ENCODE peak calls at places on chromosomes 12 and 14, in five cellular contexts. B is left ventricle myocardium inferior, Y is activated B cell treated with CpG ODN at 0.5 μM for 24 hours, W is glutamatergic neuron, I is heart left ventricle. U is an unnamed sample.

GRCh38 chr12:124616394-124617343 is 49.3 kb upstream of the NCOR2 start:
- DNase-seq in Y (no peak), W (no peak), I (no peak), B (no peak), U (no peak)

GRCh38 chr12:120261951-120262851 is 3.3 kb downstream of the PXN start:
- DNase-seq in B (no peak), Y (no peak), I (no peak), W (no peak), U (peak)

GRCh38 chr14:52061380-52061779 is 7.5 kb downstream of the NID2 start:
- DNase-seq in Y (no peak), W (no peak), I (peak), B (peak), U (no peak)

GRCh38 chr14:87121716-87122115 is 871.3 kb downstream of the GALC start:
- DNase-seq in I (no peak), Y (no peak), W (no peak), B (no peak), U (no peak)

GRCh38 chr12:9669534-9669933 is at the start of gene CLEC2D:
- DNase-seq in B (no peak), Y (no peak), I (no peak), W (no peak), U (no peak)

GRCh38 chr12:42474391-42474790 is 115.2 kb downstream of the PRICKLE1 start:
- DNase-seq in W (no peak), Y (no peak), B (no peak), I (no peak), U (no peak)

GRCh38 chr12:76755829-76756379 is 8.0 kb upstream of the ZDHHC17 start:
- DNase-seq in W (no peak), Y (no peak), B (no peak), I (no peak), U (peak)

GRCh38 chr12:107079172-107080011 is 14.0 kb downstream of the CRY1 start:
- DNase-seq in W (no peak), I (no peak), Y (no peak), B (no peak), U (no peak)

GRCh38 chr12:85985996-85986395 is 111.9 kb downstream of the NTS start:
- DNase-seq in B (no peak), I (no peak), W (no peak), Y (no peak), U (no peak)

GRCh38 chr14:81341405-81342180 is 58.5 kb downstream of the STON2 start:
- DNase-seq in Y (no peak), W (no peak), I (no peak), B (no peak), U (no peak)

GRCh38 chr12:70002912-70003255 is 177.9 kb downstream of the MYRFL start:
- DNase-seq in Y (no peak), I (no peak), B (no peak), W (no peak), U (no peak)

GRCh38 chr14:68297011-68297410 is 477.4 kb downstream of the RAD51B start:
- DNase-seq in Y (no peak), W (no peak), B (no peak), I (no peak), U (no peak)

GRCh38 chr14:68295316-68295816 is 475.8 kb downstream of the RAD51B start:
- DNase-seq in W (no peak), I (peak), Y (no peak), B (peak), U (peak)

GRCh38 chr14:68293404-68293803 is 473.8 kb downstream of the RAD51B start:
- DNase-seq in Y (no peak), W (no peak), B (no peak), I (no peak), U (no peak)

GRCh38 chr14:68300608-68301007 is 481.0 kb downstream of the RAD51B start:
- DNase-seq in I (no peak), W (no peak), Y (no peak), B (no peak), U (no peak)

DNA sequence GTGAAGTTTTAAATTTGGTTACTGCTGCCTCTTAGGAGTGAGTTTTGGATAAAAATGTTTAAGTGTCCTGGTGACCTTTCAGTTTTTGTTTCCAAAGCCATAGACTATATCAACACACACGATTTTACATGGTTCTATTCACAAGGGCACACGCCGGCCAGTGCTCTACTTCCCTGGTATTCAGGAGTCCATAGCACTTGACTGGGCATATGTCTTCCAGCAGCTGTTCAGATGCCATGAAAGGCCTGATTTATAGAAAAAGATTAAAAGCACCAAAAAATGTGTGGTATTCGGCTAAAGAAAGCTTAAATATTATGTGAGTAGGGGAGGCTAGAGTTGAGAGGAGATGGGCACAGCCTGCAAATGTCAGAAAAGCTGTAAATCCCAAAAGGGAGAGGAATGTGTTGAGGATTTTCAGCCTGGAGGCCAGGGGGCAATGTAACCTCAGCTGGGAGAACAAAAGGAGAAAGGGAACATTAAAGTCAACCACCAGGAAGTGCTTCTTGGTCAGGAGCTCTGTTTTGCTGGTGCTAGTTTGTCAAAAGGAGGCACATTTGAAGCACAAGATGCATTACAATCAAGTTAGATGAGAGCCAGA is 478.4 kb downstream of the RAD51B start:
- DNase-seq in B (no peak), W (no peak), Y (no peak), I (no peak), U (peak)
- TF ChIP-seq CTCF in B (peak), W (no peak), Y (no peak), I (peak), U (peak)

GRCh38 chr14:49134940-49135339 is 451.2 kb downstream of the RPS29 start:
- DNase-seq in W (no peak), Y (no peak), I (no peak), B (no peak), U (peak)
- TF ChIP-seq CTCF in W (no peak), Y (no peak), I (no peak), B (no peak), U (peak)

DNA sequence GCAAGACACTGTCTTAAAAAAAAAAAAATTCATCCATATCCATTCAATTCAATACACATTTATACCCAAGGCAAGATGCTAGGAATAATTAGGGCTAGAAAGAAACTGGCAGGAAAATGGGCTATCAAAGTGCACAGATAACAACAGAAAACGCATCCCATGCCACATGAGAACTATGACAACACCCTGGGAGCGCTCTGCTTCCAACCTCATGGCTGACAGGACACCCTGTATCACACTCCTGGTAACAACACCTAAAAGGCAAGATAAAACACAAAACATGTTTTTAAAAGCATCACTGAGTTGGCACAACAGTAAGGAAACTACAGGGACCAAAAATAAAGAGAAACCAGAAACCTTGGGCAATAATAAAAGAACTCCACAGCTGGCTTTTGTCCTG is 54.9 kb downstream of the ZFYVE21 start:
- DNase-seq in Y (no peak), I (no peak), B (no peak), W (no peak), U (no peak)
- TF ChIP-seq CTCF in Y (no peak), I (no peak), B (no peak), W (no peak), U (no peak)

GRCh38 chr14:27318769-27319280 is 721.0 kb upstream of the NOVA1 start:
- DNase-seq in Y (no peak), I (no peak), B (no peak), W (no peak), U (no peak)

GRCh38 chr14:27315477-27315876 is 717.6 kb upstream of the NOVA1 start:
- DNase-seq in I (no peak), W (no peak), Y (no peak), B (no peak), U (no peak)

DNA sequence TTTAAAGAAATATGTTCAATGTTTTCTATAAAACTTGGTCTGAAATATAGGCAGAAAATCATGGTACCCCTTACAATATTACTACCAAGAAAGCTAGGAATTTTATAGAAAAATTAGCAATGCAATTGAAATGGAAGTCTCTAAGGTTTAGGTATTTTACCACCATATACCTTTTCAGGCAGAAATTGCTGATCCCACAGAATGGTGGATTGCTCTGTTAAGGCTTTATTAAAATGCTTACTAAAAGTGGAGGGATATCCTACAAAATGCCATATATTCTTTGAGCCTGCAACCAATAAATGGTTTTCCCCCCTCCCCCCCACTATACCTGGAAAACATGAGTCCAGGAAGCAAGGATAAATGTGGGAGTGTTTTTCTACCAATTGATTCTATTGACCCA is 718.1 kb upstream of the NOVA1 start:
- DNase-seq in W (no peak), Y (no peak), I (no peak), B (no peak), U (no peak)
- TF ChIP-seq CTCF in W (no peak), Y (no peak), I (no peak), B (no peak), U (no peak)

GRCh38 chr14:94307410-94307992 is 14.4 kb upstream of the SERPINA10 start:
- DNase-seq in Y (no peak), B (no peak), W (no peak), I (no peak), U (no peak)
- TF ChIP-seq CTCF in Y (no peak), B (no peak), W (peak), I (no peak), U (peak)

DNA sequence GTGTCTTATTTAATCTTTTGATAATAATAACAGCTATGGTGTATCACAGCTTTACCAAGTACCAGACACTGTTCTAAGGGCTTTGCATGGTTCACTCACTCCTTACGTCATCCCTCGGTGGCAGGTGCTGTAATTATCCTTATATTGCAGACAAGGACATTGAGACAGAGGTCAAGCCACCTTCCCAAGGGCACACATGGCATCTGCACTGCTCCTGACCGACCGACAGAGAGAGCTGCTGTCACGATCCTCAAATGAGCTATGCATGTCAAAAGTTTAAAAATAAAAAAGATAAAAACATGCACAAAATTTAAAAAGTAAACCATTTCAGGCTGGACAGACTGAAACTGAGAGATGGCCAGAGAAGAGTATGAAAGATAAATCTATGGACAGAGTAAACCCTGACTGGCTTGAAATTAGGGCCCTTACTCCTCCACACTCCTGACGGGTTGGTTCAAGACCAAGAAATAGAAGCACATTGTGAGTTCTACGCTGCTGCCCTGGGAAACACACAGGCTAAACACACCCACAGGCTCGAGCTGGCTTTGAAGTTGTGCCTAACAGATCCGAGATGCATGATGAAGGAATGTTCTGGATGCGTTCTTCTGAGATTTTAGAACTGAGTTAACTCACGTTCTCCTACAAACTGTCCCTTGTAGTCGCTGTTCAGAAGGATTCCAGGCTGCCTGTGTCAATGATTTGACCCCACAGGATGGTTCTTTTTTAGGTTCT is 268.7 kb downstream of the ZFP36L1 start:
- DNase-seq in I (no peak), Y (no peak), B (no peak), W (no peak), U (peak)
- TF ChIP-seq CTCF in I (peak), Y (no peak), B (peak), W (no peak), U (peak)

GRCh38 chr12:97404093-97404492 is 58.5 kb upstream of the RMST start:
- DNase-seq in W (no peak), Y (no peak), I (no peak), B (no peak), U (no peak)

GRCh38 chr12:97404549-97404948 is 58.1 kb upstream of the RMST start:
- DNase-seq in I (no peak), Y (no peak), W (peak), B (no peak), U (peak)

GRCh38 chr12:97408363-97408762 is 54.2 kb upstream of the RMST start:
- DNase-seq in I (no peak), Y (no peak), B (no peak), W (no peak), U (no peak)
- TF ChIP-seq CTCF in I (no peak), Y (no peak), B (no peak), W (no peak), U (no peak)

GRCh38 chr12:53212931-53213330 is 5.9 kb upstream of the ITGB7 start:
- DNase-seq in I (no peak), W (no peak), B (no peak), Y (no peak), U (no peak)

GRCh38 chr12:53210843-53211242 is 3.8 kb upstream of the ITGB7 start:
- DNase-seq in B (no peak), I (no peak), W (no peak), Y (no peak), U (no peak)

GRCh38 chr12:53213348-53213747 is 6.3 kb upstream of the ITGB7 start:
- DNase-seq in Y (peak), I (peak), W (peak), B (peak), U (peak)

GRCh38 chr12:53214221-53214620 is 7.2 kb upstream of the ITGB7 start:
- DNase-seq in Y (no peak), W (no peak), I (peak), B (no peak), U (peak)

GRCh38 chr12:53211476-53212381 is 4.7 kb upstream of the ITGB7 start:
- DNase-seq in Y (no peak), B (no peak), I (no peak), W (peak), U (peak)
- TF ChIP-seq CTCF in Y (no peak), B (peak), I (no peak), W (peak), U (peak)

GRCh38 chr12:99390707-99391106 is 256.8 kb upstream of the GARIN6 start:
- DNase-seq in B (no peak), Y (no peak), I (no peak), W (peak), U (peak)
- TF ChIP-seq CTCF in B (peak), Y (no peak), I (no peak), W (peak), U (peak)

U was measured in endodermal cell.